ENCODE peak calls at places on chromosomes 7 and 10, in nine cellular contexts. E, W, K, Q, N, A, X, G and U are unnamed samples. For H3K27me3 and H3K36me3, the result is how much of the 10 kb centered on the place peaks cover.

GRCh38 chr10:101941871-101942270 is 98.3 kb upstream of the KCNIP2 start:
- DNase-seq in G (no peak), N (no peak), E (no peak), A (no peak), Q (peak), K (no peak), W (no peak), X (no peak), U (peak)

GRCh38 chr10:58994226-58995057 is 182.0 kb upstream of the PHYHIPL start:
- DNase-seq in K (no peak), X (no peak), Q (peak), A (no peak), E (no peak), G (no peak), N (no peak), W (no peak), U (peak)

GRCh38 chr10:6473430-6473829 is 106.6 kb downstream of the PRKCQ start:
- DNase-seq in G (peak), A (no peak), Q (no peak), E (no peak), W (no peak), X (no peak), K (no peak), N (no peak), U (no peak)

GRCh38 chr10:78299861-78300453 is 266.3 kb downstream of the RPS24 start:
- DNase-seq in Q (peak), A (peak), K (peak), W (no peak), X (no peak), N (no peak), G (no peak), E (no peak), U (no peak)

GRCh38 chr7:135644154-135644553 is 18.2 kb upstream of the STMP1 start:
- DNase-seq in E (no peak), K (no peak), A (no peak), X (no peak), G (no peak), Q (peak), W (no peak), N (no peak), U (no peak)

GRCh38 chr7:35430547-35431153 is 176.8 kb upstream of the TBX20 start:
- DNase-seq in X (no peak), G (no peak), K (no peak), W (no peak), A (no peak), E (no peak), Q (no peak), N (no peak), U (no peak)

GRCh38 chr7:157429001-157429679 is 92.3 kb downstream of the DNAJB6 start:
- DNase-seq in X (no peak), E (no peak), Q (no peak), K (peak), N (no peak), W (no peak), G (no peak), A (no peak), U (no peak)

GRCh38 chr10:75651452-75651851 is 220.0 kb downstream of the LRMDA start:
- DNase-seq in N (no peak), K (no peak), Q (peak), W (no peak), G (no peak), E (no peak), X (no peak), A (no peak), U (peak)

GRCh38 chr10:86048973-86049372 is 317.6 kb downstream of the GRID1 start:
- DNase-seq in N (no peak), A (no peak), X (no peak), E (no peak), W (no peak), Q (no peak), K (no peak), G (no peak), U (no peak)

GRCh38 chr7:37495574-37496184 is 47.0 kb upstream of the ELMO1 start:
- DNase-seq in K (no peak), A (peak), E (no peak), X (no peak), Q (peak), W (no peak), G (no peak), N (peak), U (peak)

GRCh38 chr7:40571796-40572195 is 437.0 kb downstream of the SUGCT start:
- DNase-seq in A (no peak), E (no peak), X (no peak), K (no peak), Q (peak), N (no peak), W (no peak), G (peak), U (peak)

GRCh38 chr7:10824154-10824553 is 149.5 kb upstream of the PHF14 start:
- DNase-seq in A (no peak), N (no peak), W (no peak), Q (no peak), X (no peak), K (no peak), G (no peak), E (no peak), U (no peak)

GRCh38 chr10:26860026-26860541 is 674 bp downstream of the ABI1 start:
- DNase-seq in Q (peak), E (peak), A (peak), N (no peak), W (peak), K (peak), X (peak), G (peak), U (peak)

GRCh38 chr10:125871341-125871740 is 9.8 kb downstream of the DHX32 start:
- DNase-seq in Q (peak), A (no peak), W (no peak), G (peak), E (no peak), K (no peak), N (no peak), X (no peak), U (no peak)

GRCh38 chr10:15091418-15091817 is 2.8 kb upstream of the ACBD7 start:
- DNase-seq in K (no peak), G (no peak), W (no peak), Q (no peak), X (no peak), A (no peak), N (no peak), E (no peak), U (no peak)

GRCh38 chr10:15092855-15093408 is 4.2 kb upstream of the RPP38 start:
- DNase-seq in N (no peak), A (no peak), X (no peak), K (no peak), E (no peak), G (no peak), W (no peak), Q (no peak), U (no peak)

GRCh38 chr10:15084502-15084922 is 4.1 kb downstream of the ACBD7 start:
- DNase-seq in G (peak), A (peak), X (no peak), E (peak), W (no peak), N (no peak), K (no peak), Q (peak), U (peak)

GRCh38 chr10:15083674-15084501 is 4.7 kb downstream of the ACBD7 start:
- DNase-seq in N (no peak), K (no peak), Q (no peak), X (no peak), W (no peak), A (no peak), G (peak), E (no peak), U (no peak)

DNA sequence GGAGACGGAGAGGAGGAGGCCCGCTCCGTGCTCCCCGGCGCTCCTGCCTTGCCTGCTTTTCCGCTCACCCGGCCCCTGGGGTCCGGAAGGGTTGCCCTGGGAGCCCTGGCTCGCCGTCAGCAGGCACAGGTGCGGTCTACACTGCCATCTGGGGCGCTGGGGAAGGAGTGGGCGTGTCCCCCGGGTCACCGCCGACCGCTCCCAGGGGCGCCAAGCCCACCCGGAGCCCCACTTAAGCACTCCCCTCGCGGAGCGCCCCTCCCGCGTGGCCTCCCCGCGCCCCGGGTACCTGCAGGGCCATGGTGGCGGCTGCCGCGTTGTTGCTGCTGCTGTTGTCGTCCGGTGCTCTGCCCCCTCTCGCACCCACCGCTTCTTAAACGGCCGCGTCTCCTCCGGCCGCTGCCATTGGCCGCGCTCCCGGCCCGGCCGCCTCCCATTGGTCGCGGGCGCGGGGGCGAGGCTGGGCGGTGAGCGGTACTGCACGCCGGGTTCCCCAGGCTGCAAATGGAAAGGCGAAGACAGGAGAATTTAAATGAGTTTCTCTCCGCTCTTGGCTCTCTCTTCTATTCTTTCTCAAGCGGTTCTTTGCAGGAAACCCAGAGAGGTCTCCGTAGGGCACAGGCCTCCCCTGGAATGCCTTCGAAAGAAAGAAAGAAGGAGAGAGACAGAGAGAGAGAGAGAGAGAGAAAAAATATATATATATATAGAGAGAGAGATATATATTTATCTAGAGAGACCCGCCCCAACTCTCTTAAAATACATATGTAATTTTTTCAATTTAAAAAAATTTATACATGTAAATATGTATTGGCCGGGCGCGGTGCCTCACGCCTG is at the start of gene ACBD7:
- DNase-seq in W (peak), G (peak), E (peak), K (peak), X (peak), Q (peak), A (peak), N (peak), U (peak)
- TF ChIP-seq CTCF in W (peak), G (no peak), E (no peak), K (peak), X (peak), Q (peak), A (peak), N (peak), U (peak)

DNA sequence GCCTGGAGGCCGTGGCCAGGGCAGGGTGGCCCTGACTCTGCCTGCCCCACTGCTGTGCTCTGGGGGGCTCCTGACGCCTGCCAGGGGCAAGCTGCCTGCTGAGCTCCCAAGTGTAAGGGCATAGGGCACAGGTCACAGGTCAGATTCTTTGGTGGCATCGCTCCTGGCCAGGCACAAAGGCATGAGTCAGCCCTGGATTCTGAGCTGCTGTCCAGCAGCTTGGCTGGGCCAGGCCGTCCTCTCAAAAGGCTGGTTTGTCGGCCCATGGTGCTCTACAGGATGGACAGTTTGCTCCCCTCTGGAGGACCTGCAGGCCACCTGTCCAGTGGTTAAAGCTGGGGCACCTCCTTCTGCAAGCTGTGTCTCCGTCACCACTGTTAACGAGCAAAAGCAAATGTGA is 2.9 kb downstream of the ADGRA1 start:
- DNase-seq in X (no peak), W (no peak), A (no peak), E (no peak), N (no peak), G (no peak), Q (no peak), K (no peak), U (no peak)
- H3K27me3 ChIP-seq in X (half or more), W (half or more), A (under half), E (under half), N (under half), G (under half), Q (under half), K (half or more), U (under half)

GRCh38 chr7:128804472-128804871 is 12.7 kb downstream of the CCDC136 start:
- DNase-seq in K (no peak), X (no peak), W (no peak), E (no peak), Q (no peak), A (no peak), G (no peak), N (no peak), U (no peak)

GRCh38 chr7:128801667-128802066 is 9.9 kb downstream of the CCDC136 start:
- DNase-seq in G (no peak), K (no peak), X (no peak), E (no peak), Q (no peak), A (no peak), W (no peak), N (no peak), U (no peak)

GRCh38 chr7:128800567-128800966 is 8.8 kb downstream of the CCDC136 start:
- DNase-seq in G (no peak), X (no peak), A (no peak), K (no peak), N (no peak), W (no peak), Q (no peak), E (no peak), U (no peak)

GRCh38 chr7:128799451-128799850 is 7.7 kb downstream of the CCDC136 start:
- DNase-seq in G (no peak), N (no peak), Q (no peak), A (no peak), E (no peak), K (no peak), W (no peak), X (no peak), U (no peak)

GRCh38 chr7:128801008-128801407 is 9.2 kb downstream of the CCDC136 start:
- DNase-seq in X (no peak), W (no peak), E (no peak), N (no peak), A (no peak), G (no peak), K (no peak), Q (no peak), U (no peak)
- H3K36me3 ChIP-seq in X (under half), W (under half), E (under half), N (under half), A (under half), G (under half), K (under half), Q (under half), U (under half)

DNA sequence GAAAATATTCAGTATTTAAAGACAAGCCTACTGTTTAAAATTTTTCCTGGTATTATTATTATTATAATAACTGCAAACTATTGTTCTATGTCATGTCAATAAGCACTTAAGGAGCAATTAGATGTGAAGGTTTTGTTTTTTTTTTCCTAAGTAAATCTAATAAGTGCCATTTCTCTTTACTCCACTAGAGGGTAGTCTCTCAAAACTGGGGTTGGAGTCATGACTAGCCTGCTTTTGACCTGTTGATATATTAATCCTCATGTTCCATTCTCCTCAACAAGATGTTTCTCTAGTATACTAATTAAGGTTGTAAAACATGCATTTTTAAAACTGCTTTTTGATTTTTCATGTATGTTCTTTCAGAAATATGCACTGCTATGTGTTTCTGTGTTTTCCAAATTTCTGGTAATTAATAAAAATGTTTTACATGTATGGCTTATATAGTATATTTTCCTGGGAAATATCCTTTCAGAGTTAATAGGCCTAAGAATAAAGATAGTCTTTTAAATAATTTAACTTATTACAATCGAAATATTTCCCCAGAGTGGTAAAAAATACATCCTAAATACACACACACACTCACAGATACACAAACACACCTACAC is 1.0 kb upstream of the LRRN3 start:
- DNase-seq in N (peak), X (no peak), W (no peak), G (peak), Q (peak), A (no peak), K (no peak), E (no peak), U (peak)
- TF ChIP-seq CTCF in N (peak), X (peak), W (peak), G (peak), Q (peak), A (peak), K (peak), E (peak), U (peak)

GRCh38 chr10:70247360-70247759 is 14.1 kb upstream of the PPA1 start:
- DNase-seq in Q (no peak), G (no peak), A (no peak), K (no peak), X (no peak), N (no peak), E (no peak), W (no peak), U (no peak)

GRCh38 chr10:70255329-70256299 is 22.4 kb upstream of the PPA1 start:
- DNase-seq in K (no peak), N (no peak), X (no peak), G (no peak), Q (no peak), A (peak), W (no peak), E (peak), U (peak)

GRCh38 chr10:70253878-70254765 is 20.9 kb upstream of the PPA1 start:
- DNase-seq in W (no peak), K (no peak), X (no peak), N (no peak), A (no peak), G (no peak), E (no peak), Q (no peak), U (no peak)

GRCh38 chr10:70254795-70255328 is 21.6 kb upstream of the PPA1 start:
- DNase-seq in W (no peak), N (no peak), X (no peak), K (no peak), A (no peak), G (no peak), Q (no peak), E (no peak), U (no peak)

DNA sequence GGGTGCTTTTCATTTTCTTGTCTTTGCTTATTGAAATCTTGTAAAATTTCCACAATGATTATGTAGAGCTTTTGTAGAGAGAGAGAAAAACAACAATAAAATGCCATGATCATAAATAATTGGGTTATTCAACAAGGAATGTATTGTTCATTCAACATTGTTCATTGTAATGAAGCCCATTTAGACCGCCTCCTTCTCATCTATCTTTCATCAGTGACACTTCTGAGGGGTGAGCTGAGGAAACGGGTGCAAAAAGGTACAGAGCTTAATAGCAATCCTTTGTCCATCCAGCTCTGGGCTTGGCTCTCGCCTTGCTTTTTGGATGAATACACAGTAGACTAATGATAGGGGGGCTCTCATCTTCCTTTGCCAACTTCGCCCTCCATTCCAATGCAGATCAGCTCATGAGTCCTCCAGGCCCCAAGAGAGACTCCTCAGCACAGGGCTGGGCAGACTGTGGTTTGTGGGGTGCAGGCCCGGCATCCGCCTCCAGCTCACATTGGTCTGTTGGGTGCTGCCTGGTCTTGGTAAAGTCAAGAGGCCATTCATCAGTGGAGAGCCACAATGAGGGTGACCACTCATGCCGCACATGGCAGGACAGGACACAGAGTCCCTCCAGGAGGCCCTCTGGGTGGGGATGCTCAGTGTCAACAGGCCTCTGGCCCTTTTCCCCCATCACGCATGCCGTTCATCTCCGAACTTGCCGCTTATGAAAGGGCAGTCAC is 17.9 kb upstream of the PPA1 start:
- DNase-seq in Q (no peak), K (no peak), X (no peak), G (no peak), W (no peak), E (no peak), N (no peak), A (no peak), U (no peak)
- H3K27me3 ChIP-seq in Q (under half), K (under half), X (under half), G (half or more), W (under half), E (under half), N (under half), A (under half), U (under half)

GRCh38 chr10:93319096-93319495 is 163.0 kb downstream of the MYOF start:
- DNase-seq in W (no peak), E (no peak), Q (no peak), G (no peak), N (no peak), A (no peak), X (no peak), K (no peak), U (no peak)
- H3K36me3 ChIP-seq in W (under half), E (under half), Q (under half), G (half or more), N (half or more), A (under half), X (half or more), K (half or more), U (under half)